ENCODE peak calls at places on chromosomes 12 and 14, in eight cellular contexts. H, P, M, U, E, V, Q and R are unnamed samples.

GRCh38 chr14:77212933-77213656 is 31.5 kb downstream of the TMEM63C start:
- DNase-seq in P (peak; percentile 92), H (no peak), U (no peak), M (peak; percentile 91), E (no peak), Q (peak; percentile 64), V (peak; percentile 8), R (peak; percentile 73)

GRCh38 chr14:20455355-20456300 is 602 bp downstream of the APEX1 start:
- DNase-seq in H (peak; percentile 62), Q (peak; percentile 62), V (peak; percentile 88), M (no peak), E (no peak), P (peak; percentile 65), U (no peak), R (no peak)

GRCh38 chr12:27178723-27179398 is 65.2 kb upstream of the STK38L start:
- DNase-seq in H (no peak), V (no peak), P (no peak), U (no peak), Q (no peak), E (no peak), M (no peak), R (no peak)

GRCh38 chr12:80834724-80835123 is 103.0 kb downstream of the LIN7A start:
- DNase-seq in M (no peak), V (no peak), H (no peak), U (no peak), E (no peak), Q (no peak), P (no peak), R (no peak)

GRCh38 chr12:23055004-23055403 is 430.0 kb downstream of the ETNK1 start:
- DNase-seq in H (no peak), Q (no peak), M (peak; percentile 85), U (no peak), V (peak; percentile 26), P (peak; percentile 13), E (no peak), R (peak; percentile 58)

GRCh38 chr12:54017027-54017788 is 8.4 kb downstream of the HOXC8 start:
- DNase-seq in Q (no peak), E (no peak), M (no peak), H (no peak), V (peak; percentile 51), P (peak; percentile 86), U (no peak), R (no peak)

GRCh38 chr12:21852251-21852650 is 77.7 kb upstream of the KCNJ8 start:
- DNase-seq in H (peak; percentile 25), P (no peak), M (no peak), U (no peak), E (no peak), V (peak; percentile 94), Q (no peak), R (no peak)

GRCh38 chr14:101711041-101711861 is 50.3 kb upstream of the PPP2R5C start:
- DNase-seq in H (no peak), E (peak; percentile 40), P (peak; percentile 29), U (no peak), V (no peak), Q (no peak), M (peak; percentile 67), R (no peak)

GRCh38 chr12:52035926-52036325 is 15.3 kb upstream of the NR4A1 start:
- DNase-seq in Q (no peak), P (no peak), M (no peak), E (no peak), H (no peak), V (no peak), U (no peak), R (no peak)

GRCh38 chr14:76293923-76294322 is 82.0 kb upstream of the ESRRB start:
- DNase-seq in Q (no peak), H (no peak), P (no peak), U (no peak), M (peak; percentile 16), E (no peak), V (no peak), R (no peak)

GRCh38 chr14:75067212-75067611 is 2.2 kb upstream of the ZC2HC1C start:
- DNase-seq in U (no peak), V (no peak), Q (no peak), P (no peak), E (no peak), M (no peak), H (no peak), R (no peak)

GRCh38 chr12:12451063-12451462 is 94.2 kb downstream of the BORCS5 start:
- DNase-seq in Q (no peak), M (no peak), V (no peak), E (no peak), P (no peak), H (no peak), U (no peak), R (no peak)

GRCh38 chr12:6967548-6968100 is 2.8 kb downstream of the PHB2 start:
- DNase-seq in E (no peak), H (no peak), M (no peak), U (no peak), Q (no peak), V (no peak), P (no peak), R (no peak)

GRCh38 chr14:104723651-104724406 is at the start of gene ADSS1:
- DNase-seq in H (no peak), V (no peak), E (no peak), U (peak; percentile 56), Q (peak; percentile 98), P (peak; percentile 99), M (peak; percentile 82), R (peak; percentile 67)

GRCh38 chr12:108589840-108590229 is 8.0 kb downstream of the TMEM119 start:
- DNase-seq in P (peak; percentile 45), V (no peak), U (no peak), E (no peak), H (no peak), M (no peak), Q (no peak), R (no peak)

GRCh38 chr14:96821501-96821900 is 24.3 kb downstream of the VRK1 start:
- DNase-seq in V (no peak), M (no peak), P (no peak), U (no peak), Q (no peak), E (no peak), H (no peak), R (no peak)

GRCh38 chr12:31006416-31007152 is 67.1 kb upstream of the DDX11 start:
- DNase-seq in U (no peak), Q (no peak), H (no peak), P (no peak), M (peak; percentile 11), E (no peak), V (no peak), R (no peak)

GRCh38 chr12:19369691-19370148 is 69.6 kb upstream of the AEBP2 start:
- DNase-seq in H (no peak), V (peak; percentile 75), P (no peak), U (no peak), M (no peak), Q (no peak), E (no peak), R (no peak)

GRCh38 chr12:1925125-1925963 is 6.9 kb upstream of the CACNA2D4 start:
- DNase-seq in V (no peak), P (peak; percentile 8), U (peak; percentile 4), M (peak; percentile 51), E (no peak), Q (no peak), H (no peak), R (no peak)

GRCh38 chr12:97308576-97309198 is 153.9 kb upstream of the RMST start:
- DNase-seq in E (no peak), P (no peak), H (peak; percentile 25), V (peak; percentile 65), M (no peak), U (no peak), Q (peak; percentile 17), R (peak; percentile 28)

GRCh38 chr14:64879635-64880381 is at the start of gene SPTB:
- DNase-seq in Q (peak; percentile 77), H (no peak), P (peak; percentile 92), U (peak; percentile 16), E (no peak), V (no peak), M (peak; percentile 76), R (peak; percentile 11)

GRCh38 chr14:25116607-25117006 is 66.7 kb upstream of the STXBP6 start:
- DNase-seq in P (no peak), M (no peak), E (no peak), Q (no peak), U (no peak), V (no peak), H (no peak), R (no peak)

GRCh38 chr14:82720931-82721330 is 1187.3 kb upstream of the SEL1L start:
- DNase-seq in Q (no peak), V (no peak), M (no peak), P (no peak), H (no peak), E (no peak), U (no peak), R (no peak)

GRCh38 chr14:91354979-91355685 is 62.5 kb downstream of the CCDC88C start:
- DNase-seq in Q (no peak), V (no peak), M (peak; percentile 82), E (no peak), P (peak; percentile 94), U (no peak), H (no peak), R (peak; percentile 71)

GRCh38 chr12:126668961-126669360 is 1598.0 kb upstream of the TMEM132C start:
- DNase-seq in V (peak; percentile 48), E (no peak), M (no peak), H (peak; percentile 57), U (no peak), Q (no peak), P (no peak), R (no peak)

GRCh38 chr14:97580923-97581495 is 783.8 kb downstream of the VRK1 start:
- DNase-seq in Q (no peak), H (no peak), E (no peak), P (peak; percentile 36), U (no peak), V (no peak), M (peak; percentile 58), R (peak; percentile 24)

GRCh38 chr14:71130491-71131179 is 223.4 kb downstream of the PCNX1 start:
- DNase-seq in V (peak; percentile 75), Q (no peak), M (no peak), U (no peak), P (no peak), H (no peak), E (no peak), R (no peak)

GRCh38 chr12:9687228-9687627 is 17.7 kb downstream of the CLEC2D start:
- DNase-seq in H (peak; percentile 39), P (no peak), M (peak; percentile 58), U (no peak), Q (no peak), E (no peak), V (peak; percentile 72), R (no peak)

GRCh38 chr14:22002860-22003284 is 329.3 kb upstream of the OR4E1 start:
- DNase-seq in H (no peak), V (no peak), U (no peak), M (no peak), P (peak; percentile 46), E (no peak), Q (no peak), R (peak; percentile 41)

GRCh38 chr14:67529947-67530935 is 2.8 kb upstream of the PLEKHH1 start:
- DNase-seq in U (no peak), V (no peak), Q (no peak), H (no peak), E (no peak), P (no peak), M (no peak), R (no peak)

GRCh38 chr14:62307844-62308243 is 545.6 kb downstream of the SNAPC1 start:
- DNase-seq in V (no peak), H (no peak), P (no peak), Q (no peak), M (no peak), E (no peak), U (no peak), R (no peak)